ENCODE peak calls at places on chromosomes 4 and X, in seven cellular contexts. L, Q, T, V, E, U and B are unnamed samples.

GRCh38 chr4:114727426-114727825 is 128.8 kb downstream of the UGT8 start:
- DNase-seq in L (no peak), Q (no peak), T (no peak), V (no peak), E (no peak), U (no peak), B (no peak)

GRCh38 chr4:124713213-124713592 is 671 bp upstream of the ANKRD50 start:
- DNase-seq in L (peak), Q (peak), T (peak), V (peak), E (peak), U (peak), B (peak)

GRCh38 chrX:141467442-141467841 is 117.1 kb downstream of the SPANXA1 start:
- DNase-seq in L (no peak), Q (peak), T (no peak), V (no peak), E (no peak), U (no peak), B (no peak)

GRCh38 chr4:183571350-183572076 is 66.7 kb downstream of the ING2 start:
- DNase-seq in L (peak), Q (no peak), T (no peak), V (peak), E (peak), U (no peak), B (peak)

GRCh38 chrX:151754042-151754419 is 19.5 kb downstream of the CNGA2 start:
- DNase-seq in L (no peak), Q (no peak), T (peak), V (no peak), E (peak), U (no peak), B (peak)

GRCh38 chr4:90536408-90536807 is 409.2 kb downstream of the CCSER1 start:
- DNase-seq in L (no peak), Q (no peak), T (no peak), V (no peak), E (no peak), U (no peak), B (no peak)

GRCh38 chr4:163701915-163702314 is 207.4 kb downstream of the TMA16 start:
- DNase-seq in L (no peak), Q (no peak), T (no peak), V (no peak), E (peak), U (no peak), B (peak)

GRCh38 chrX:40173662-40174593 is 76.2 kb upstream of the BCOR start:
- DNase-seq in L (peak), Q (peak), T (peak), V (peak), E (peak), U (peak), B (no peak)

GRCh38 chr4:120965938-120966337 is 43.4 kb upstream of the PRDM5 start:
- DNase-seq in L (no peak), Q (no peak), T (no peak), V (no peak), E (no peak), U (no peak), B (no peak)

GRCh38 chr4:163164110-163164509 is 2.6 kb downstream of the NAF1 start:
- DNase-seq in L (no peak), Q (no peak), T (no peak), V (no peak), E (no peak), U (no peak), B (no peak)

GRCh38 chr4:2457481-2458295 is 11.2 kb upstream of the RNF4 start:
- DNase-seq in L (no peak), Q (no peak), T (no peak), V (no peak), E (no peak), U (peak), B (no peak)

GRCh38 chr4:23500876-23501275 is 389.0 kb downstream of the PPARGC1A start:
- DNase-seq in L (no peak), Q (no peak), T (no peak), V (no peak), E (no peak), U (no peak), B (no peak)

GRCh38 chr4:147633643-147634042 is 16.4 kb downstream of the TMEM184C start:
- DNase-seq in L (no peak), Q (no peak), T (no peak), V (no peak), E (no peak), U (no peak), B (no peak)

GRCh38 chr4:7156273-7157139 is 35.8 kb upstream of the SORCS2 start:
- DNase-seq in L (no peak), Q (peak), T (no peak), V (peak), E (peak), U (no peak), B (no peak)

GRCh38 chr4:95693594-95693993 is 144.8 kb upstream of the UNC5C start:
- DNase-seq in L (no peak), Q (peak), T (no peak), V (no peak), E (peak), U (peak), B (peak)

GRCh38 chrX:105191878-105192277 is 28.6 kb downstream of the TEX13A start:
- DNase-seq in L (no peak), Q (peak), T (no peak), V (peak), E (no peak), U (peak), B (no peak)

GRCh38 chrX:118239471-118239870 is 106.4 kb upstream of the WDR44 start:
- DNase-seq in L (no peak), Q (peak), T (no peak), V (no peak), E (peak), U (no peak), B (peak)

GRCh38 chrX:68826113-68826980 is 2.5 kb upstream of the EFNB1 start:
- DNase-seq in L (peak), Q (no peak), T (no peak), V (no peak), E (no peak), U (no peak), B (no peak)

GRCh38 chrX:57772637-57773036 is 92.6 kb upstream of the NLRP2B start:
- DNase-seq in L (no peak), Q (no peak), T (no peak), V (no peak), E (no peak), U (no peak), B (no peak)

GRCh38 chr4:146186556-146186955 is 11.0 kb downstream of the LSM6 start:
- DNase-seq in L (no peak), Q (no peak), T (no peak), V (no peak), E (peak), U (no peak), B (no peak)

GRCh38 chr4:26985836-26986235 is 125.2 kb downstream of the STIM2 start:
- DNase-seq in L (no peak), Q (no peak), T (no peak), V (no peak), E (peak), U (no peak), B (peak)

GRCh38 chr4:113575391-113575790 is 186.1 kb downstream of the CAMK2D start:
- DNase-seq in L (no peak), Q (peak), T (no peak), V (no peak), E (peak), U (no peak), B (peak)
- H3K4me2 ChIP-seq in L (no peak), Q (no peak), T (no peak), V (peak), E (no peak), U (no peak), B (peak)

DNA sequence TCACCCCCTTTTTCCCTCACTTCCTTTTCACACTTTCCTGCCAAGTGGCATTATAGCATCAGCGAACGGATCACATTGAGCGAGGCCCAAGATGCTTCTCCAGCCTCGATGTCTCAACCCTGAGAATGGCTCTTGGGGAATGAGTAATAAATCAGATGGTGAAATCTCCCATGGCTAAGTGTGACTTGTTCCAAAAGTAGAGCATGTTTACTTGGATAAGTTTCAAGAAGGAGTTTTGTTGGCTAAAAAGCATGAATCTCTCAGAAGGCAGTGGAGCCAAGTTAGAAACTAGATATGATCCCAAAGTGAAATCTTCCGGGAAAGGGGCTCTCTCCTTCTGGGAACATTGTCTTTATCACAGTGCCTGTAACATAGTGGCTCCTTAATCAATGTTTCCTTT is 316.3 kb downstream of the CAMK2D start:
- DNase-seq in L (no peak), Q (peak), T (no peak), V (peak), E (peak), U (no peak), B (peak)
- H3K27ac ChIP-seq in L (no peak), Q (peak), T (no peak), V (peak), E (peak), U (no peak), B (peak)

GRCh38 chrX:154804957-154805695 is at the start of gene MPP1:
- DNase-seq in L (no peak), Q (peak), T (peak), V (peak), E (peak), U (peak), B (peak)
- TF ChIP-seq EZH2 in L (no peak), Q (no peak), T (no peak), V (no peak), E (no peak), U (no peak), B (no peak)

GRCh38 chr4:101806914-101807313 is 16.4 kb downstream of the BANK1 start:
- DNase-seq in L (no peak), Q (no peak), T (no peak), V (no peak), E (no peak), U (no peak), B (no peak)
- H3K4me2 ChIP-seq in L (no peak), Q (no peak), T (no peak), V (no peak), E (no peak), U (no peak), B (no peak)

DNA sequence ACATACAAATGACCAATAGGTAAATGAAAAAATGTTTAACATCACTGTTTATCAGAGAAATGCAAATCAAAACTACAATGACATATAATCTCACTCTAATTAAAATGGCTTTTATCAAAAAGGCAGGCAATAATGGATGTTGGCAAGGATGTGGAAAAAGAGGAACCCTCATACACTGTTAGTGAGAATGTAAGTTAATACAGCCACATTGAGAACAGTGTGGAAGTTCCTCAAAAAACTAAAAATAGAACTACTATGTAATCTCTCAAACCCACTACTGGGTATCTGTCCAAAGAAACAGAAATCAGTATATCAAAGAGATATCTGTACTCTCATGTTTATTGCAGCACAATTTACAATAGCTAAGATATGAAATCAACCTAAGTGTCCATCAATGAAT is 165.9 kb upstream of the HHIP start:
- DNase-seq in L (no peak), Q (no peak), T (no peak), V (no peak), E (no peak), U (no peak), B (no peak)
- H3K27ac ChIP-seq in L (no peak), Q (no peak), T (no peak), V (no peak), E (no peak), U (no peak), B (no peak)

GRCh38 chrX:137574784-137575298 is 8.9 kb downstream of the ZIC3 start:
- DNase-seq in L (no peak), Q (no peak), T (no peak), V (no peak), E (no peak), U (no peak), B (no peak)
- TF ChIP-seq EZH2 in L (no peak), Q (no peak), T (no peak), V (no peak), E (no peak), U (no peak), B (no peak)

GRCh38 chrX:13051167-13051528 is 6.7 kb upstream of the FAM9C start:
- DNase-seq in L (no peak), Q (no peak), T (no peak), V (no peak), E (no peak), U (no peak), B (no peak)
- H3K4me2 ChIP-seq in L (no peak), Q (no peak), T (no peak), V (no peak), E (no peak), U (no peak), B (no peak)

GRCh38 chr4:118824141-118824540 is 11.8 kb downstream of the SEC24D start:
- DNase-seq in L (no peak), Q (no peak), T (no peak), V (no peak), E (no peak), U (no peak), B (no peak)
- H3K27ac ChIP-seq in L (no peak), Q (no peak), T (no peak), V (no peak), E (no peak), U (no peak), B (no peak)

GRCh38 chr4:109559983-109560686 is at the start of gene MCUB:
- DNase-seq in L (peak), Q (peak), T (peak), V (peak), E (peak), U (peak), B (peak)

GRCh38 chr4:109559625-109559982 is 442 bp upstream of the MCUB start:
- DNase-seq in L (no peak), Q (no peak), T (no peak), V (no peak), E (no peak), U (no peak), B (peak)

GRCh38 chr4:109557433-109557832 is 2.6 kb upstream of the MCUB start:
- DNase-seq in L (no peak), Q (no peak), T (no peak), V (no peak), E (no peak), U (no peak), B (no peak)

GRCh38 chr4:109562457-109563237 is 2.6 kb downstream of the MCUB start:
- DNase-seq in L (no peak), Q (no peak), T (no peak), V (no peak), E (no peak), U (no peak), B (no peak)

DNA sequence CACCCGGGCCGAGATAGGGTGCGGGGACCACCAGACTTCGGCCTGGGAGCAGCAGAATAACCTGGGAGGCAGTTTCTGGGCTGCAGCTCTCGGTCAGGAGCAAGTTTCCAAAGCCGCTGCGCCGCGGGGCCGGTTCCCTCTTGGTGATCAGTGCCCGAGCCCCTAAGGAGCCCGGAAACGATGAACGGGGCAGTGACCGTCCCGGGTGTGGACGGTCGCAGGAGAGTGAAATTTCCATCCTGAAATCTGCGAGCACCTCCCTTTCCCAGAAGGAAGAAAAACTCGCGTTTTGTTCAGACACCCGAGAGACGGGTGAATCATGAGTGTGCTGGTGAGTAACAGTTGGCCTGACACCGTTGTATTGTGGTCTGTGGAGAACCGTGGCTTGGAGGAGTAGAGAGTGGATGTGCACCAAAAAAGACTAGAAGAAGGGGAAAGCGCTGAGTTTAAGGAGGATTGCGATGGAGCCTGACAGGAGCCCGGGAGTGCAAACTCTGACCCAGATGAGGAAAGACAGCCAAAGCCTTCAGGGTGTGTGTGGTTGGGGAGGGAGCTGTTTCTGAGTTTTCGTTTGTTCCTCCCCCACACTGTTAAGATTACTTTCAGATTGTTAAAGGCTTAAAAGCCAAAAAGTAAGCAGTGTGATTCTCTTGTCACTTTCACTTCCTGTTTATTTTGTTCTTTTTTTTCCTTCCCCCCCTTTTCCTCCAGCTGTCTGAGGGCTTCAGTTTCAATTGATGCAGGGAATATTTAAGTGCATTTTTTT is 824 bp downstream of the MCUB start:
- DNase-seq in L (no peak), Q (peak), T (peak), V (peak), E (peak), U (peak), B (peak)
- TF ChIP-seq EZH2 in L (no peak), Q (no peak), T (no peak), V (no peak), E (no peak), U (no peak), B (no peak)